ENCODE peak calls at places on chromosomes 3 and 15, in six cellular contexts. J is tibial artery, U is astrocyte of the cerebellum, M is endodermal cell, D is hepatocyte, Y is HL-60. S is an unnamed sample.

GRCh38 chr15:80887148-80887547 is 102.5 kb downstream of the MESD start:
- DNase-seq in J (no peak), U (no peak), M (peak), D (no peak), Y (no peak), S (no peak)

GRCh38 chr15:57509121-57509520 is 82.6 kb upstream of the MYZAP start:
- DNase-seq in J (no peak), U (no peak), M (no peak), D (no peak), Y (no peak), S (no peak)

GRCh38 chr15:48547305-48547704 is 98.2 kb downstream of the FBN1 start:
- DNase-seq in J (no peak), U (peak), M (no peak), D (no peak), Y (no peak), S (no peak)

GRCh38 chr3:68751883-68752282 is 180.5 kb downstream of the TAFA4 start:
- DNase-seq in J (no peak), U (no peak), M (no peak), D (no peak), Y (no peak), S (no peak)

GRCh38 chr15:70815604-70816003 is 38.4 kb downstream of the LARP6 start:
- DNase-seq in J (no peak), U (no peak), M (no peak), D (no peak), Y (no peak), S (peak)

GRCh38 chr3:134652409-134652831 is 1.6 kb upstream of the KY start:
- DNase-seq in J (no peak), U (no peak), M (no peak), D (no peak), Y (no peak), S (peak)

GRCh38 chr3:147572970-147573340 is 163.8 kb downstream of the ZIC1 start:
- DNase-seq in J (no peak), U (no peak), M (no peak), D (no peak), Y (no peak), S (no peak)

GRCh38 chr15:58521293-58521991 is 89.7 kb downstream of the LIPC start:
- DNase-seq in J (no peak), U (no peak), M (peak), D (peak), Y (peak), S (peak)

GRCh38 chr3:135736740-135737139 is 228.8 kb upstream of the PPP2R3A start:
- DNase-seq in J (no peak), U (no peak), M (peak), D (no peak), Y (peak), S (peak)

DNA sequence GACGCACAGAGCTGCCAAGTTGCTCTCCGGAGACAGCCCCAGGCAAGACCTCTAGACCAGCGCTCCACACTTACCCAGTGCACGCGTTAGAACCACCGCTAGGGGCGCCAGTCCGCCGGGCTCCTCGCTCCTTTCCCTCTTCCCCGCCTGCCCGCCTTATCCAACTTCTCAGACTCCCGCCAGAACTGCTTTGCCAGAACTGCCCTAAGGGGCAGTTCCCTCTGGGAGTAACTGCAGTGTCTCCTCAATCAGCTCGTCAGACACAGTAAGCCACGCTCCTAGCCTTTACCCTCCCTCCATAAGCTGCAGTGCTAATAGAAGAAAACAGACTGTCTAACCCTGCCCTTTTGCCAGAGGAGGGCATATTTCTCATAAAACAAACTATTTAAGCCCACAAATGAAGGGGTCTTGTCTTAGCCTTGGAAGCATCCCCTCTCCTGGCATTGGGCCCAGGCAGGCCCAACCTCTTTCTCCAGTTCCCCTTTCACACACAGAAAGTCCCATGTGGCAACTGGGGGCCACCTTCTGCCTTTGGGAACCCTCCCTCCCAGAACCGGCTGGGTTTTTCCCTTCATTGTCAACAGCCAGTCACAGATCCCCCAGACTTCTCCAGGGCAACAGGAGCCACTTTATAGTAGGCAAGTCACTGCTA is 3.7 kb downstream of the BMF start:
- DNase-seq in J (peak), U (peak), M (peak), D (peak), Y (peak), S (peak)
- H3K4me3 ChIP-seq in J (no peak), U (no peak), M (peak), D (no peak), Y (peak), S (no peak)

DNA sequence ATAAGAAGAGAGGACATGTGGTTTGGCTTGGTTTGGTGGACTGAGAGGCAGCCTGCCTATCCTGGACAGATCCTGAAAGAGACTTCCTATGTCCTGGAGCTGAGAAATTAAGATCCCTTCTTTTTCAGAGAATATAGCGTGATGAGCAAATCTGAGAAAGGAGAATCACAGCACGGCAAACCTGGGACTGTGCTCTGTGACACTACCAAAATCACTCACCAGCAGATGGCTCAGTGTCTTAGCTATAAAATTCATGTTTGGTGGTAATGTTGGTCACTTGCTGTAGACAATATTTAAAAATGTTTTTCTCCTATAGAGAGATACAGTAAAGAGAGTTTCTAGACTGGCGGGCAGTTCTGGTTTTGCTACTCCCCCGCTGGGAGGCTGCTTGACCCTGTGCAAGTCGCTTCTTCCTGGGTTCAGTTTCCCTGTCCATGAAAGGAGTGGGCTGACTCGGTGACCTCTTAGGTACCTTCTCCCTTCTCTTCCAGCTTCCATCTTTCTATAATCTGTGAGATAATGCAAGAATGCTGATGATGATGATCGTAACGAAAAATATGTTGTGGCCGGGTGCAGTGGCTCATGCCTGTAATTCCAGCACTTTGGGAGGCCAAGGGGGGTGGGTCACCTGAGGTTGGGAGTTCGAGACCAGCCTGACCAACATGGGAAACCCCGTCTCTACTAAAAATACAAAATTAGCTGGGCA is 7.6 kb upstream of the HES1 start:
- DNase-seq in J (no peak), U (no peak), M (no peak), D (no peak), Y (no peak), S (no peak)
- TF ChIP-seq CTCF in J (no peak), U (no peak), M (no peak), D (no peak), Y (no peak), S (no peak)

DNA sequence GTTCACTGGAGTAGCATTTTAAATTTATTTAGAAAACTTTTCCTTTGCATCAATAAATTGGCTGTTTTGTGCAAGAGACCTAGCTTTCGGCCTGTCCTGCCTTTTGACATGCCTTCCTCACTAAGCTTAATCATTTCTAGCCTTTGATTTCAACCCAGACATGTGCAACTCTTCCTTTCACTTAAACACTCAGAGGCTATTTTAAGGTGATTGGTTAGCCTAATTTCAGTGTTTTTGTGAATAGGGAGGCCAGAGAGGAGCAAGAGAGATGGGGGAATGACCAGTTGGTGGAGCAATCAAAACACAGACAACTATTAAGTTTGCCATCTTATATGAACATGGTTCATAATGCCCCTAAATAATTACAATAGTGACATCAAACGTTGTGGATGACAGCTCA is 333.4 kb downstream of the SLC9A9 start:
- DNase-seq in J (no peak), U (no peak), M (no peak), D (no peak), Y (no peak), S (no peak)
- H3K4me3 ChIP-seq in J (no peak), U (no peak), M (no peak), D (no peak), Y (no peak), S (no peak)

GRCh38 chr15:90540768-90541167 is 11.0 kb downstream of the CRTC3 start:
- DNase-seq in J (no peak), U (no peak), M (no peak), D (no peak), Y (no peak), S (no peak)

GRCh38 chr15:90547545-90547944 is 17.8 kb downstream of the CRTC3 start:
- DNase-seq in J (no peak), U (no peak), M (no peak), D (no peak), Y (no peak), S (no peak)

GRCh38 chr15:90539789-90540188 is 10.1 kb downstream of the CRTC3 start:
- DNase-seq in J (no peak), U (no peak), M (no peak), D (no peak), Y (no peak), S (no peak)

GRCh38 chr15:90550919-90551318 is 21.2 kb downstream of the CRTC3 start:
- DNase-seq in J (no peak), U (no peak), M (no peak), D (no peak), Y (peak), S (no peak)

GRCh38 chr15:90545095-90545494 is 15.4 kb downstream of the CRTC3 start:
- DNase-seq in J (no peak), U (no peak), M (no peak), D (no peak), Y (no peak), S (no peak)
- TF ChIP-seq CTCF in J (no peak), U (no peak), M (peak), D (peak), Y (no peak), S (no peak)

S was measured in LNCaP clone FGC.